ENCODE peak calls at places on chromosome 18, in nine cellular contexts. M is head of caudate nucleus; Y is WERI-Rb-1; T is NCI-H1694 treated with DMSO at 0.1 percent for 48 hours; B is cardiac fibroblast; K is fibroblast of pulmonary artery; E is mesothelial cell of epicardium; W is MCF 10A; J is activated CD4-positive, alpha-beta T cell treated with anti-CD3 and anti-CD28 coated beads for 1 hour. H is an unnamed sample.

GRCh38 chr18:21132398-21132918 is 20.8 kb upstream of the ROCK1 start:
- DNase-seq in M (no peak), Y (no peak), T (no peak), B (no peak), K (no peak), E (no peak), W (no peak), J (no peak), H (no peak)

GRCh38 chr18:56326386-56327072 is 311.9 kb downstream of the TXNL1 start:
- DNase-seq in M (no peak), Y (no peak), T (no peak), B (no peak), K (no peak), E (no peak), W (no peak), J (no peak), H (no peak)

GRCh38 chr18:38635706-38636105 is 1070.1 kb upstream of the CELF4 start:
- DNase-seq in M (no peak), Y (no peak), T (no peak), B (no peak), K (peak), E (no peak), W (no peak), J (no peak), H (no peak)

GRCh38 chr18:28791101-28791500 is 614.2 kb upstream of the CDH2 start:
- DNase-seq in M (no peak), Y (no peak), T (no peak), B (peak), K (peak), E (no peak), W (no peak), J (no peak), H (peak)

GRCh38 chr18:10006261-10006903 is 92.6 kb downstream of the VAPA start:
- DNase-seq in M (peak), Y (peak), T (peak), B (peak), K (peak), E (no peak), W (peak), J (no peak), H (peak)

GRCh38 chr18:30858562-30858961 is 184.0 kb downstream of the DSC3 start:
- DNase-seq in M (no peak), Y (no peak), T (no peak), B (no peak), K (no peak), E (no peak), W (no peak), J (no peak), H (no peak)

GRCh38 chr18:50933684-50934083 is 34.2 kb upstream of the ELAC1 start:
- DNase-seq in M (no peak), Y (no peak), T (no peak), B (no peak), K (no peak), E (no peak), W (no peak), J (no peak), H (no peak)

GRCh38 chr18:33957705-33958104 is 267.0 kb downstream of the NOL4 start:
- DNase-seq in M (no peak), Y (no peak), T (no peak), B (no peak), K (no peak), E (no peak), W (no peak), J (no peak), H (no peak)

GRCh38 chr18:24553886-24554285 is 93.4 kb downstream of the HRH4 start:
- DNase-seq in M (no peak), Y (no peak), T (no peak), B (no peak), K (no peak), E (no peak), W (no peak), J (no peak), H (no peak)

GRCh38 chr18:62420513-62421209 is 95.6 kb downstream of the TNFRSF11A start:
- DNase-seq in M (peak), Y (no peak), T (no peak), B (peak), K (peak), E (no peak), W (peak), J (peak), H (peak)

GRCh38 chr18:49007663-49008062 is 56.9 kb upstream of the SMAD7 start:
- DNase-seq in M (no peak), Y (no peak), T (no peak), B (no peak), K (no peak), E (no peak), W (no peak), J (no peak), H (no peak)

GRCh38 chr18:8151176-8151575 is 458.1 kb upstream of the RAB12 start:
- DNase-seq in M (no peak), Y (no peak), T (no peak), B (no peak), K (no peak), E (no peak), W (no peak), J (no peak), H (no peak)

GRCh38 chr18:23191952-23192662 is 56.8 kb downstream of the CABLES1 start:
- DNase-seq in M (peak), Y (no peak), T (no peak), B (peak), K (peak), E (peak), W (peak), J (no peak), H (peak)

GRCh38 chr18:75201273-75201898 is 7.6 kb downstream of the PTGR3 start:
- DNase-seq in M (no peak), Y (no peak), T (no peak), B (no peak), K (no peak), E (no peak), W (no peak), J (no peak), H (no peak)

GRCh38 chr18:44708451-44709083 is 27.9 kb downstream of the SETBP1 start:
- DNase-seq in M (no peak), Y (no peak), T (no peak), B (peak), K (no peak), E (no peak), W (no peak), J (no peak), H (peak)

GRCh38 chr18:35324926-35325655 is 19.1 kb downstream of the ZNF24 start:
- DNase-seq in M (no peak), Y (no peak), T (no peak), B (peak), K (peak), E (no peak), W (no peak), J (no peak), H (no peak)

GRCh38 chr18:78587096-78587495 is 392.5 kb upstream of the SALL3 start:
- DNase-seq in M (no peak), Y (no peak), T (no peak), B (no peak), K (no peak), E (no peak), W (no peak), J (no peak), H (no peak)

GRCh38 chr18:49073431-49073830 is 122.7 kb upstream of the SMAD7 start:
- DNase-seq in M (no peak), Y (no peak), T (no peak), B (no peak), K (no peak), E (no peak), W (no peak), J (no peak), H (peak)

GRCh38 chr18:27428716-27429475 is 243.8 kb upstream of the CHST9 start:
- DNase-seq in M (no peak), Y (no peak), T (no peak), B (no peak), K (no peak), E (no peak), W (no peak), J (no peak), H (no peak)

GRCh38 chr18:35345950-35346349 is 1.7 kb upstream of the ZNF24 start:
- DNase-seq in M (no peak), Y (no peak), T (no peak), B (no peak), K (no peak), E (no peak), W (no peak), J (no peak), H (no peak)

GRCh38 chr18:7038330-7038846 is 79.2 kb downstream of the LAMA1 start:
- DNase-seq in M (no peak), Y (peak), T (no peak), B (peak), K (peak), E (peak), W (peak), J (no peak), H (peak)

GRCh38 chr18:30234755-30235154 is 807.8 kb downstream of the DSC3 start:
- DNase-seq in M (no peak), Y (no peak), T (no peak), B (no peak), K (no peak), E (no peak), W (no peak), J (no peak), H (no peak)

GRCh38 chr18:8526316-8526715 is 82.9 kb upstream of the RAB12 start:
- DNase-seq in M (no peak), Y (no peak), T (no peak), B (no peak), K (no peak), E (no peak), W (no peak), J (no peak), H (no peak)